ENCODE peak calls at places on chromosomes 1 and 21, in six cellular contexts. M, W, S, P, T and Z are unnamed samples.

GRCh38 chr1:231134624-231135023 is 27.2 kb upstream of the TRIM67 start:
- DNase-seq in S (no peak), T (no peak), P (no peak), W (no peak), M (no peak), Z (no peak)

GRCh38 chr1:151579436-151580225 is 32.2 kb upstream of the SNX27 start:
- DNase-seq in S (no peak), M (no peak), W (peak; percentile 84), P (no peak), T (peak; percentile 32), Z (no peak)

GRCh38 chr1:223331929-223332328 is 32.0 kb downstream of the SUSD4 start:
- DNase-seq in W (peak; percentile 63), P (no peak), S (no peak), M (no peak), T (peak; percentile 80), Z (no peak)

GRCh38 chr1:185441608-185442007 is 124.6 kb upstream of the IVNS1ABP start:
- DNase-seq in M (peak; percentile 42), W (peak; percentile 91), S (no peak), T (peak; percentile 87), P (no peak), Z (peak; percentile 35)

GRCh38 chr1:22137006-22137720 is 5.7 kb downstream of the WNT4 start:
- DNase-seq in T (no peak), S (no peak), M (no peak), W (peak; percentile 93), P (no peak), Z (no peak)

GRCh38 chr1:223731076-223731770 is 18.9 kb downstream of the CAPN2 start:
- DNase-seq in P (no peak), M (no peak), S (peak; percentile 76), T (peak; percentile 67), W (peak; percentile 47), Z (peak; percentile 82)

GRCh38 chr1:20867062-20867461 is 80.0 kb upstream of the HP1BP3 start:
- DNase-seq in M (no peak), W (peak; percentile 28), T (no peak), S (no peak), P (no peak), Z (no peak)

GRCh38 chr1:43659384-43659783 is 9.4 kb downstream of the KDM4A start:
- DNase-seq in S (no peak), W (no peak), M (no peak), P (no peak), T (no peak), Z (no peak)

GRCh38 chr1:190303501-190303900 is 174.2 kb downstream of the BRINP3 start:
- DNase-seq in P (no peak), W (no peak), T (no peak), S (no peak), M (no peak), Z (no peak)

GRCh38 chr1:31801450-31801849 is 14.4 kb downstream of the SPOCD1 start:
- DNase-seq in W (no peak), P (no peak), M (no peak), S (no peak), T (no peak), Z (no peak)

GRCh38 chr1:99662581-99663208 is 16.8 kb downstream of the PALMD start:
- DNase-seq in M (peak; percentile 95), S (no peak), T (peak; percentile 98), P (peak; percentile 60), W (peak; percentile 57), Z (no peak)

GRCh38 chr1:17573518-17574041 is 34.1 kb downstream of the ARHGEF10L start:
- DNase-seq in T (no peak), W (no peak), P (peak; percentile 48), S (no peak), M (no peak), Z (no peak)

GRCh38 chr1:66237722-66238479 is 296.1 kb upstream of the SGIP1 start:
- DNase-seq in M (no peak), S (no peak), W (no peak), T (no peak), P (no peak), Z (no peak)

GRCh38 chr1:56578963-56579875 is at the start of gene PLPP3:
- DNase-seq in W (peak; percentile 74), T (peak; percentile 99), M (peak; percentile 93), S (peak; percentile 14), P (peak; percentile 66), Z (peak; percentile 44)

GRCh38 chr1:66166746-66167145 is 367.2 kb upstream of the SGIP1 start:
- DNase-seq in M (no peak), W (peak; percentile 10), T (peak; percentile 5), P (no peak), S (no peak), Z (no peak)

GRCh38 chr1:16181887-16182719 is 26.2 kb upstream of the EPHA2 start:
- DNase-seq in S (no peak), T (peak; percentile 90), M (peak; percentile 55), P (no peak), W (peak; percentile 81), Z (peak; percentile 67)

GRCh38 chr1:12052997-12053686 is 10.0 kb upstream of the TNFRSF8 start:
- DNase-seq in W (no peak), M (no peak), S (peak; percentile 49), T (no peak), P (no peak), Z (no peak)

GRCh38 chr1:67614511-67614934 is 70.5 kb upstream of the GADD45A start:
- DNase-seq in M (no peak), W (peak; percentile 83), S (no peak), P (no peak), T (peak; percentile 56), Z (no peak)

GRCh38 chr1:28538286-28538685 is 14.6 kb upstream of the TRNAU1AP start:
- DNase-seq in S (no peak), W (no peak), P (no peak), T (no peak), M (no peak), Z (no peak)

GRCh38 chr21:16633851-16634521 is 878.9 kb upstream of the CXADR start:
- DNase-seq in P (no peak), T (peak; percentile 3), M (no peak), W (no peak), S (peak; percentile 21), Z (no peak)

DNA sequence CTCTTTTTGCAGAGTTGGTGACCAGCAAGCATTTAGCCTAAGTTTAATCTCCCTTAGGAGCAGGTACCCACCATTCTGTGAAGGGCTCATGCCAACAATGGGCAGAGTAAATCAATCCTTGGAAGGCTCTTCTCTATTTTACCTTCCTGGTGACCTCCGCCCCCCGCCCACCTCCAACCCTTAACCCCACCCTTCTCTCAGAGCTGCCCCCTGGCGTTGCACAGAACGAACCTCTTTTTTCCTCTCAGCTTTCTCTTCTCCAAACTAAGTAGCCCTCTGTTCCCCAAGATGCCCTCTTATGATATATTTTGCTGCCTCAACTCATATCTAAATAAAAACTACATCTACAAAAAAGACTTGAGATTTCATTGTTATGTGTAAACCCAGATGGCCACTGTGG is 186.8 kb downstream of the SEC16B start:
- DNase-seq in M (no peak), S (no peak), P (no peak), W (no peak), T (no peak), Z (no peak)
- TF ChIP-seq CTCF in M (peak; percentile 3), S (no peak), P (no peak), W (no peak), T (no peak), Z (no peak)

GRCh38 chr1:207990455-207990854 is 79.5 kb upstream of the CD34 start:
- DNase-seq in W (no peak), M (no peak), S (no peak), T (no peak), P (no peak), Z (no peak)

GRCh38 chr1:207991331-207991914 is 80.5 kb upstream of the CD34 start:
- DNase-seq in M (no peak), W (no peak), T (no peak), P (peak; percentile 22), S (no peak), Z (no peak)

GRCh38 chr1:207996632-207997031 is 85.7 kb upstream of the CD34 start:
- DNase-seq in S (no peak), T (no peak), M (no peak), W (no peak), P (no peak), Z (no peak)

GRCh38 chr1:207995576-207995975 is 84.7 kb upstream of the CD34 start:
- DNase-seq in P (no peak), W (no peak), M (no peak), T (no peak), S (no peak), Z (no peak)

DNA sequence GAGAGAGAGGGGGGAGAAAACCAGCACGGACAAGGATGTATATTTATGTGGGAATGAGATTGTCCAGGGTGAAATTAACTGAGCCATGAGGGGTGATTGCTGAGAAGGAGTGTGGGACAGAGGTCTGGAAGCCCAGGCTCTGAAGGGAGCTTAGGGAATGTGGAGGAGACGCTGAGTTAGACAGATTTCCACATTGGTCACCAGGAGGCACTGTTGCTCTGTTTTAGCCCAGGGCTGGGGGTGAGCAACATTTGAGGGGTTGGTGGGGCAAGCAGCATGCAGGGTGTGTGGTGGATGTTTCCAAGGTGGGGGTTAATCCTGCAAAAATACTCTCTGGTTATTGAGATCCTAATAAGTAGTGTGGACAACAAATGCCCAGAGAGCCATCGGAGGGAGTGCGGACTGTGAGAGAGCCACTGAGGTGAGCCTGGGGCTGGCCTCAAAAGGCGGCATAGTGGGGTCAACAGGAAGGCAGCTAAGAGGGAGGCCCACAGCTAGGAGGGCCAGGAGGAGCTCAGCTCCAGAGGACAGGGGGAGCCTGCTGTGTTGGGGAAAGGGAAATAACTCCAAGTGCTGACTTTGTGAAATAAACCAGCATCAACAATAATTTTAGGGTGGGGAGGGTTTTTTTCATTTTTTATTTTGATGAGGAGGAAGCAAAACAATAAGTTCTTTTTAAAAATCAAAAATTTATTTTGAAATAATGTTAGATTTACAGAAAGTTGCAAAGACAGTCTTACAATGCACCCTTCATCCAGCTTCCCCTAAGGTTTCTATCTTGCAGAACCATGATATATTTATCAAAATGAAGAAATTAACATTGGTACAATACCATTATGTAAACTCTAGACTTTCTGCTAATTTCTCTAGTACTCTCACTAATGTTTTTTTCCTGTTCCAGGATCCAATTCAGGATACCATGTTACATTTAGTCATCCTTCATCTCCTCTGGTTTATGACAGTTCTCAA is 82.8 kb upstream of the CD34 start:
- DNase-seq in P (no peak), S (no peak), M (no peak), T (no peak), W (no peak), Z (no peak)
- TF ChIP-seq CTCF in P (peak; percentile 50), S (no peak), M (peak; percentile 58), T (peak; percentile 46), W (no peak), Z (no peak)

GRCh38 chr1:235947989-235948388 is 81.3 kb upstream of the LYST start:
- DNase-seq in S (no peak), T (no peak), P (no peak), M (no peak), W (no peak), Z (no peak)
- TF ChIP-seq CTCF in S (no peak), T (no peak), P (no peak), M (no peak), W (no peak), Z (no peak)

GRCh38 chr1:9061252-9061948 is 8.0 kb downstream of the SLC2A5 start:
- DNase-seq in T (peak; percentile 33), P (no peak), W (no peak), S (no peak), M (no peak), Z (no peak)

GRCh38 chr1:9057851-9058250 is 11.6 kb downstream of the SLC2A5 start:
- DNase-seq in W (no peak), S (no peak), M (no peak), P (no peak), T (no peak), Z (no peak)

GRCh38 chr1:9059944-9060744 is 9.3 kb downstream of the SLC2A5 start:
- DNase-seq in T (no peak), W (no peak), P (no peak), S (no peak), M (no peak), Z (no peak)

GRCh38 chr1:9061949-9062555 is 7.4 kb downstream of the SLC2A5 start:
- DNase-seq in S (no peak), P (no peak), W (no peak), T (no peak), M (no peak), Z (no peak)

GRCh38 chr1:9058465-9058864 is 11.0 kb downstream of the SLC2A5 start:
- DNase-seq in S (no peak), T (peak; percentile 59), M (no peak), W (no peak), P (no peak), Z (no peak)
- TF ChIP-seq CTCF in S (no peak), T (peak; percentile 58), M (peak; percentile 34), W (no peak), P (no peak), Z (no peak)